ENCODE peak calls at places on chromosomes 13 and 19, in nine cellular contexts. L is neuronal stem cell, C is DND-41, A is astrocyte, O is mammary epithelial cell, V is PC-3, K is fibroblast of lung, X is hepatocyte, F is GM23338. S is an unnamed sample.

GRCh38 chr19:8877854-8878705 is 45.9 kb downstream of the MBD3L1 start:
- DNase-seq in L (no peak), X (no peak), A (no peak), K (no peak), V (peak), F (peak), O (no peak), C (peak), S (no peak)

GRCh38 chr13:67086260-67086659 is 143.9 kb downstream of the PCDH9 start:
- DNase-seq in O (no peak), X (no peak), V (no peak), L (no peak), F (no peak), C (no peak), K (no peak), A (peak), S (no peak)

GRCh38 chr13:114143806-114144605 is 11.6 kb upstream of the RASA3 start:
- DNase-seq in O (no peak), L (no peak), C (peak), A (no peak), V (no peak), F (peak), K (no peak), X (peak), S (peak)

GRCh38 chr19:3272952-3273351 is 48.5 kb downstream of the CELF5 start:
- DNase-seq in C (no peak), L (no peak), A (no peak), F (no peak), V (no peak), O (no peak), X (no peak), K (no peak), S (peak)

GRCh38 chr19:49923055-49924003 is 5.7 kb upstream of the ATF5 start:
- DNase-seq in A (no peak), O (no peak), L (no peak), C (peak), K (no peak), V (no peak), F (no peak), X (no peak), S (peak)

GRCh38 chr13:70339738-70340137 is 231.5 kb upstream of the KLHL1 start:
- DNase-seq in O (peak), L (no peak), A (no peak), X (peak), V (peak), F (peak), C (no peak), K (no peak), S (no peak)

GRCh38 chr19:5466072-5466471 is 10.9 kb downstream of the ZNRF4 start:
- DNase-seq in A (no peak), O (no peak), V (no peak), X (no peak), K (no peak), F (no peak), C (no peak), L (no peak), S (no peak)

GRCh38 chr13:101065314-101065713 is 351.0 kb downstream of the NALCN start:
- DNase-seq in L (no peak), C (no peak), O (no peak), F (no peak), V (no peak), X (no peak), K (no peak), A (peak), S (peak)

GRCh38 chr13:20197361-20197834 is 4.7 kb upstream of the GJB2 start:
- DNase-seq in V (peak), C (peak), F (peak), L (peak), K (peak), O (peak), A (peak), X (peak), S (peak)

GRCh38 chr13:43785681-43786471 is 896 bp downstream of the ENOX1 start:
- DNase-seq in F (peak), K (peak), C (no peak), X (peak), A (peak), O (peak), L (peak), V (peak), S (peak)

GRCh38 chr13:64817721-64818120 is 2412.4 kb downstream of the PCDH9 start:
- DNase-seq in V (peak), C (no peak), X (no peak), L (no peak), A (peak), K (peak), O (no peak), F (no peak), S (no peak)

GRCh38 chr19:17749912-17750317 is 1.4 kb upstream of the FCHO1 start:
- DNase-seq in A (no peak), L (no peak), V (no peak), C (peak), X (no peak), O (no peak), F (no peak), K (no peak), S (peak)

GRCh38 chr13:29081036-29081435 is 260.9 kb downstream of the MTUS2 start:
- DNase-seq in A (no peak), O (no peak), F (no peak), C (peak), X (no peak), K (no peak), V (no peak), L (no peak), S (no peak)

GRCh38 chr19:5690955-5691204 is 785 bp downstream of the RPL36 start:
- DNase-seq in L (no peak), F (no peak), C (no peak), K (no peak), O (no peak), X (no peak), V (no peak), A (no peak), S (no peak)

GRCh38 chr19:13001502-13002388 is 6.5 kb downstream of the NFIX start:
- DNase-seq in X (peak), K (peak), L (no peak), O (no peak), C (no peak), F (no peak), A (peak), V (no peak), S (peak)

GRCh38 chr13:48896312-48896711 is 79.4 kb upstream of the FNDC3A start:
- DNase-seq in O (peak), A (peak), F (no peak), X (no peak), K (peak), C (no peak), L (no peak), V (peak), S (peak)

GRCh38 chr19:56110515-56111448 is 10.3 kb downstream of the ZNF787 start:
- DNase-seq in F (no peak), C (no peak), L (no peak), V (no peak), O (no peak), K (peak), A (no peak), X (peak), S (peak)

GRCh38 chr13:105177265-105177900 is 1358.1 kb downstream of the EFNB2 start:
- DNase-seq in A (no peak), L (no peak), O (no peak), K (no peak), F (no peak), X (no peak), V (no peak), C (no peak), S (no peak)

GRCh38 chr19:55481148-55482127 is 3.5 kb upstream of the NAT14 start:
- DNase-seq in O (no peak), K (no peak), A (no peak), C (no peak), X (no peak), L (no peak), F (no peak), V (no peak), S (no peak)

GRCh38 chr19:34217952-34218817 is 36.2 kb upstream of the GARRE1 start:
- DNase-seq in V (peak), L (no peak), O (peak), A (peak), X (peak), K (peak), F (no peak), C (peak), S (peak)

GRCh38 chr13:101576977-101577376 is 124.5 kb downstream of the ITGBL1 start:
- DNase-seq in K (no peak), C (no peak), A (no peak), V (no peak), X (peak), F (no peak), O (no peak), L (no peak), S (no peak)

GRCh38 chr19:58491393-58491792 is 15.2 kb downstream of the ZNF446 start:
- DNase-seq in F (no peak), K (no peak), O (no peak), L (no peak), V (no peak), C (no peak), A (no peak), X (no peak), S (no peak)

GRCh38 chr13:42181381-42181953 is 90.5 kb upstream of the AKAP11 start:
- DNase-seq in A (no peak), L (no peak), O (no peak), X (peak), F (no peak), K (no peak), V (no peak), C (no peak), S (peak)

GRCh38 chr19:50025022-50025793 is at the start of gene VRK3:
- DNase-seq in L (peak), A (peak), V (peak), C (peak), O (peak), F (peak), X (peak), K (peak), S (peak)

GRCh38 chr13:113811081-113811928 is 52.3 kb downstream of the TMEM255B start:
- DNase-seq in F (no peak), L (no peak), A (no peak), V (no peak), C (no peak), O (no peak), X (no peak), K (no peak), S (no peak)

DNA sequence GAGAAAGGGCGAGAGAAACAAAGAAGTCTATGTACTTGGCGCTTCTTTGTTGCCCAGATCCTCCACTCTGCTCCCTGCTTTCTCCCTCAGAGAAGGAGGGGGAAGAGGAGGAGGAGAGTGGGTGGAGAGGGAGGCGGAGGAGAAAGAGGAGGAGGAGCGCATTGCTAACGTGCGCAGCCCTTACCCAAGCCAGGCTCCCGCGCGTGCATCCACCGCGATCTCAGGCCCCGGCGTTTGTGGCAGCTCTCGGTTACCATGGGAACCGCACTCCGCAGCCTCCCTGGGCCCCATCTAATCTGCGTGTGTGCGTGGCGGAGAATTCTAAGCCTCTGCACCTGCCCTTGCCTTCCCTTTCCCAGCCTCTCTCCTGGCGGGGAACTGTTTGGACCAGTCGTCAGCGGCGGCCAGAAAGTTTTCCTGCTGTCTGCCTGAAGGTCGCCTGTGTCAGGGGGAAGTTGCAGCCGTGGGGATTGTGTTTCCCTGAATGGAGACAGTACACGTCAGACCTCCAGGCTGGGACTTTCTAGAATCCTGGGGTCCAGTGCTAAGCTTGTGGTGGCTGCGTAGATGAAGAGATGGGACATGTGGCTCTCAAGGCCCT is at the start of gene ERICH6B:
- DNase-seq in L (peak), O (no peak), K (peak), F (peak), A (no peak), C (peak), X (peak), V (no peak), S (peak)
- H2AFZ ChIP-seq in L (peak), O (peak), K (no peak), F (peak), A (peak), C (no peak), X (peak), V (no peak), S (peak)

GRCh38 chr19:48913114-48913513 is 13.0 kb downstream of the NUCB1 start:
- DNase-seq in F (peak), V (peak), X (no peak), O (no peak), C (peak), L (no peak), A (no peak), K (no peak), S (peak)
- H2AFZ ChIP-seq in F (no peak), V (no peak), X (no peak), O (no peak), C (no peak), L (no peak), A (no peak), K (no peak), S (no peak)

GRCh38 chr13:24630851-24631341 is 49.3 kb upstream of the ATP12A start:
- DNase-seq in X (peak), O (peak), A (peak), C (no peak), V (peak), K (peak), L (peak), F (no peak), S (no peak)
- H2AFZ ChIP-seq in X (no peak), O (peak), A (peak), C (no peak), V (peak), K (no peak), L (peak), F (no peak), S (peak)

GRCh38 chr13:45826741-45827140 is 24.8 kb downstream of the SIAH3 start:
- DNase-seq in A (no peak), L (no peak), O (no peak), F (no peak), V (no peak), K (no peak), X (no peak), C (no peak), S (no peak)
- H2AFZ ChIP-seq in A (no peak), L (no peak), O (no peak), F (no peak), V (no peak), K (no peak), X (no peak), C (no peak), S (no peak)

GRCh38 chr13:99686157-99686572 is 184.9 kb downstream of the TM9SF2 start:
- DNase-seq in A (peak), K (no peak), O (no peak), X (peak), F (peak), C (no peak), L (no peak), V (no peak), S (peak)
- H2AFZ ChIP-seq in A (peak), K (no peak), O (no peak), X (no peak), F (no peak), C (no peak), L (peak), V (no peak), S (no peak)